ENCODE peak calls at places on chromosome X, in nine cellular contexts. N is CD4-positive, CD25-positive, alpha-beta regulatory T cell; A is OCI-LY7; J is H1; V is lower lobe of right lung; C is SJCRH30; G is CD8-positive, alpha-beta memory T cell; U is cardiac muscle cell; F is fibroblast of lung. D is an unnamed sample.

GRCh38 chrX:30261012-30261411 is 14.1 kb downstream of the MAGEB1 start:
- DNase-seq in J (no peak), U (no peak), N (no peak), V (no peak), A (no peak), F (no peak), C (no peak), G (no peak), D (no peak)

GRCh38 chrX:53078943-53079342 is 3.2 kb upstream of the TSPYL2 start:
- DNase-seq in A (no peak), F (no peak), C (no peak), N (no peak), G (no peak), U (no peak), J (no peak), V (no peak), D (no peak)

GRCh38 chrX:66672106-66672505 is 33.2 kb upstream of the EDA2R start:
- DNase-seq in G (no peak), J (no peak), V (no peak), U (no peak), A (no peak), F (no peak), N (no peak), C (no peak), D (no peak)

GRCh38 chrX:124217289-124218251 is 114.9 kb upstream of the TEX13D start:
- DNase-seq in V (no peak), A (peak; percentile 58), F (peak; percentile 67), G (peak; percentile 43), N (peak; percentile 77), U (no peak), C (peak; percentile 70), J (no peak), D (peak; percentile 78)

GRCh38 chrX:78665286-78665685 is 6.2 kb upstream of the RTL3 start:
- DNase-seq in C (no peak), G (no peak), A (no peak), F (peak; percentile 42), N (no peak), U (no peak), J (no peak), V (no peak), D (no peak)

GRCh38 chrX:121307441-121307840 is 260.0 kb downstream of the GLUD2 start:
- DNase-seq in V (no peak), U (no peak), G (no peak), N (no peak), A (no peak), J (no peak), C (no peak), F (peak; percentile 35), D (no peak)

GRCh38 chrX:119692241-119693031 is 532 bp downstream of the SEPTIN6 start:
- DNase-seq in V (peak; percentile 54), F (peak; percentile 27), C (peak; percentile 67), N (peak; percentile 82), J (no peak), U (peak; percentile 47), G (peak; percentile 47), A (peak; percentile 67), D (peak; percentile 79)

GRCh38 chrX:103304705-103305104 is 6.1 kb downstream of the BEX2 start:
- DNase-seq in G (no peak), F (no peak), A (no peak), C (no peak), N (peak; percentile 32), U (no peak), V (no peak), J (no peak), D (no peak)

GRCh38 chrX:39645059-39645895 is 452.5 kb downstream of the BCOR start:
- DNase-seq in G (no peak), F (peak; percentile 82), U (no peak), A (no peak), N (no peak), V (peak; percentile 44), C (no peak), J (no peak), D (no peak)

GRCh38 chrX:15564981-15565579 is 35.7 kb downstream of the ACE2 start:
- DNase-seq in J (peak; percentile 3), V (peak; percentile 73), C (peak; percentile 44), G (peak; percentile 3), N (peak; percentile 44), A (peak; percentile 23), F (peak; percentile 49), U (peak; percentile 73), D (peak; percentile 5)

DNA sequence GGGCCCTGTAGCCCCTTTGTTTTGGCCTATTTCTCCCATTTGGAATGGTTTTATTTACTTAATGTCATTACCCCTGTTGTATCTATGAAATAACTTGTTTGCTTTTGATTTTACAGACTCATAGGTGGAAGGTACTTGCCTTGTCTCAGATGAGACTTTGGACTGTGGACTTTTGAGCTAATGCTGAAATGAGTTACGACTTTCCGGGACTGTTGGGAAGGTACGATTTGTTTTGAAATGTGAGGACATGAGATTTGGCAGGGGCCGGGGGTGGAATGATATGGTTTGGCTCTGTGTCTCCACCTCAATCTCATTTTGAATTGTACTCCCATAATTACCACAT is 39.4 kb downstream of the NLRP2B start:
- DNase-seq in G (no peak), U (no peak), V (no peak), C (no peak), N (no peak), A (no peak), F (no peak), J (no peak), D (no peak)
- H3K36me3 ChIP-seq in G (no peaks in the 10 kb centered on the region), U (no peaks in the 10 kb centered on the region), V (no peaks in the 10 kb centered on the region), C (no peaks in the 10 kb centered on the region), N (no peaks in the 10 kb centered on the region), A (no peaks in the 10 kb centered on the region), F (no peaks in the 10 kb centered on the region), J (no peaks in the 10 kb centered on the region), D (no peaks in the 10 kb centered on the region)

GRCh38 chrX:154444755-154445246 is 860 bp downstream of the FAM50A start:
- DNase-seq in J (no peak), N (no peak), F (no peak), U (no peak), A (no peak), V (no peak), G (no peak), C (no peak), D (no peak)
- H3K36me3 ChIP-seq in J (no peaks in the 10 kb centered on the region), N (peaks cover 18% of the 10 kb centered on the region), F (peaks cover 13% of the 10 kb centered on the region), U (no peaks in the 10 kb centered on the region), A (peaks cover 15% of the 10 kb centered on the region), V (peaks cover 49% of the 10 kb centered on the region), G (no peaks in the 10 kb centered on the region), C (peaks cover 3% of the 10 kb centered on the region), D (no peaks in the 10 kb centered on the region)

GRCh38 chrX:16839852-16840460 is 30.2 kb downstream of the RBBP7 start:
- DNase-seq in A (no peak), C (peak; percentile 53), F (peak; percentile 87), J (no peak), V (no peak), G (no peak), N (no peak), U (peak; percentile 17), D (no peak)

GRCh38 chrX:16839224-16839851 is 30.8 kb downstream of the RBBP7 start:
- DNase-seq in J (no peak), F (peak; percentile 39), C (peak; percentile 79), N (no peak), A (no peak), U (no peak), V (no peak), G (no peak), D (no peak)

GRCh38 chrX:16834811-16835210 is 35.4 kb downstream of the RBBP7 start:
- DNase-seq in C (no peak), U (peak; percentile 21), G (no peak), F (peak; percentile 57), J (no peak), N (no peak), V (no peak), A (no peak), D (no peak)

GRCh38 chrX:16836371-16836770 is 33.8 kb downstream of the RBBP7 start:
- DNase-seq in N (peak; percentile 16), U (peak; percentile 59), V (peak; percentile 44), F (peak; percentile 34), J (no peak), C (no peak), A (peak; percentile 13), G (peak; percentile 1), D (no peak)

DNA sequence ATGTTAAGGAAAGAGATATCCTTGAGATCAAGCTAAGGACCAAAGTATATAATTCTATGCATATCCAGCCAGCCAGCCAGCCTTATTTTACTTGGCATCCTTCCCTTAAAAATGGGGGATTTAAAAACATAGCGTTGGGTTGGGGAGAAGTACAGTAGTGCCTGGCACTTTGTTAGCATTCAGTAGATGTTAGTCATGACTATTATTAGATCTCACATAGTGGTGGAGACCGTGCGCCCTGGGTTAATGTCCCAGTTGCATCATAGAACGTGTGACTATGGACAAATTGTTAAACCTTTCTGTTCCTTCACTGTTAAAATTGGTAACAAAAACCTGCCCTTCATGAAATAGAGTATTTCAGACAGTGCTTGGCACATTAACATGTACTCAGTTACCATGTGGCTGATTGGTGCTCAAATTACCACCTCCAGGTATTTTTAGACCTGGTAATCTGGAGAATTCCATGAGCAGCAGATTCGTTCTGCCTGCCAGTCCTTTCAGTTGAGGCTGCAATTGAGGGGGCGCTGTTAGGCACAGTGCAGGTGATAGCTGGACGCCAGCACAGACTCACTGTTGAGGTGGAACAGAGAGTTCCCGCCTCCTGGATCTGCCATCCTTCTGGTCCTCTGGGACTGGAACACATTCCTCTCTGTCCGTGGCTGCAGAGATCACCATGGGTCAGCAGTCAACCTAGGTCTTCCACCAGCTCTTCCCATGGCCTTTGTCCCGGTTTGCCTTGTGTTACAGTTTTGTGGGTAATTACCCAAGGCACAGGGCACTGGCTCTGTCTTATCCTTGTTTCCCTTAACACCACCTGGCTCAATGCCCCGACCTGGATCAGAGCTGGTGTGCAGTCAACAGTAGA is 31.7 kb downstream of the RBBP7 start:
- DNase-seq in N (no peak), J (no peak), V (no peak), F (peak; percentile 86), A (no peak), G (no peak), U (peak; percentile 66), C (peak; percentile 26), D (no peak)
- H3K36me3 ChIP-seq in N (peaks cover 51% of the 10 kb centered on the region), J (peaks cover 11% of the 10 kb centered on the region), V (peaks cover 42% of the 10 kb centered on the region), F (peaks cover 10% of the 10 kb centered on the region), A (peaks cover 96% of the 10 kb centered on the region), G (peaks cover 18% of the 10 kb centered on the region), U (peaks cover 17% of the 10 kb centered on the region), C (peaks cover 48% of the 10 kb centered on the region), D (no peaks in the 10 kb centered on the region)

GRCh38 chrX:112056886-112057285 is 25.7 kb downstream of the TRPC5 start:
- DNase-seq in F (no peak), U (no peak), A (no peak), V (no peak), J (no peak), G (no peak), N (no peak), C (no peak), D (no peak)

GRCh38 chrX:112053169-112053568 is 29.4 kb downstream of the TRPC5 start:
- DNase-seq in G (no peak), F (no peak), J (no peak), V (no peak), C (no peak), U (no peak), A (no peak), N (no peak), D (no peak)

GRCh38 chrX:112058766-112059165 is 23.8 kb downstream of the TRPC5 start:
- DNase-seq in C (no peak), A (no peak), G (no peak), U (no peak), F (no peak), N (no peak), V (no peak), J (no peak), D (no peak)

DNA sequence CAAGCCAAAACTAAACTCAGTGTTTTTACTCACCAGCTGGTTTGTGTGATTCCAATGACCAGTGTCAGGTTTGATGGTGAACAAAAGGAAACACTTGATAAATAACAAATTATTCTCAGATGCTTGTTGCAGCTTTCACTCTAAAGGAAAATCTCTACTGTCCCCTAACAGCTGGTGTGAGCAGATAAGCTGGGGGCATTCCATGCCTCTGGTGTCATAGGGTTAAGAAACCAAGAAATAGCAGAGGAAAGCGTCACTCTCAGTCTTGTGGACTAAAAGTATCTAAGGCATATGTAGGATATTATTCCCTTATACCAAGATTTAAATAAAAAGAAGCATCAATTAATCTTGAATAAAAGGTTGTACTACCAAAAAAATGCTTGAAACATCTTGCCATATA is 24.3 kb downstream of the TRPC5 start:
- DNase-seq in V (no peak), F (peak; percentile 62), U (peak; percentile 2), J (no peak), N (no peak), A (no peak), G (no peak), C (peak; percentile 7), D (no peak)
- H3K36me3 ChIP-seq in V (no peaks in the 10 kb centered on the region), F (no peaks in the 10 kb centered on the region), U (no peaks in the 10 kb centered on the region), J (no peaks in the 10 kb centered on the region), N (no peaks in the 10 kb centered on the region), A (no peaks in the 10 kb centered on the region), G (no peaks in the 10 kb centered on the region), C (no peaks in the 10 kb centered on the region), D (no peaks in the 10 kb centered on the region)